ENCODE peak calls at places on chromosomes 12 and 14, in five cellular contexts. I is astrocyte of the spinal cord, Z is HuH-7.5, X is HAP-1, A is suprapubic skin. J is an unnamed sample.

GRCh38 chr12:29710104-29710503 is 73.6 kb downstream of the TMTC1 start:
- DNase-seq in I (peak; percentile 15), Z (no peak), X (no peak), A (no peak), J (no peak)

GRCh38 chr12:62631531-62632520 is 165.2 kb downstream of the MON2 start:
- DNase-seq in I (peak; percentile 79), Z (peak; percentile 65), X (no peak), A (peak; percentile 83), J (peak; percentile 59)

GRCh38 chr12:59850268-59850667 is 254.4 kb downstream of the SLC16A7 start:
- DNase-seq in I (no peak), Z (no peak), X (no peak), A (no peak), J (no peak)

GRCh38 chr12:109728921-109729836 is 15.6 kb downstream of the FAM222A start:
- DNase-seq in I (no peak), Z (no peak), X (no peak), A (peak; percentile 70), J (no peak)

GRCh38 chr12:12819752-12820311 is 6.7 kb downstream of the DDX47 start:
- DNase-seq in I (peak; percentile 94), Z (no peak), X (no peak), A (no peak), J (peak; percentile 97)

GRCh38 chr14:31275731-31276130 is 68.1 kb upstream of the HECTD1 start:
- DNase-seq in I (peak; percentile 29), Z (no peak), X (no peak), A (no peak), J (no peak)

GRCh38 chr14:76644875-76645518 is 116.3 kb upstream of the VASH1 start:
- DNase-seq in I (peak; percentile 5), Z (peak; percentile 42), X (peak; percentile 8), A (no peak), J (peak; percentile 36)

GRCh38 chr12:3727877-3728632 is 24.9 kb downstream of the CRACR2A start:
- DNase-seq in I (peak; percentile 26), Z (no peak), X (no peak), A (no peak), J (peak; percentile 96)

GRCh38 chr12:48351022-48351708 is 446 bp upstream of the ZNF641 start:
- DNase-seq in I (peak; percentile 66), Z (peak; percentile 55), X (peak; percentile 28), A (peak; percentile 86), J (peak; percentile 56)